ENCODE peak calls at places on chromosomes 6 and 20, in nine cellular contexts. B, W, U, F, G, Y, C, D and M are unnamed samples.

GRCh38 chr6:83071707-83072106 is 4.2 kb downstream of the DOP1A start:
- DNase-seq in B (no peak), W (no peak), U (no peak), F (no peak), G (no peak), Y (no peak), C (no peak), D (no peak), M (no peak)

GRCh38 chr6:170011233-170012142 is 260.1 kb downstream of the ERMARD start:
- DNase-seq in B (no peak), W (peak; percentile 63), U (peak; percentile 44), F (no peak), G (peak; percentile 81), Y (no peak), C (no peak), D (no peak), M (no peak)

GRCh38 chr20:49750611-49751396 is 37.1 kb upstream of the B4GALT5 start:
- DNase-seq in B (no peak), W (no peak), U (no peak), F (no peak), G (no peak), Y (peak; percentile 96), C (peak; percentile 23), D (peak; percentile 53), M (no peak)

GRCh38 chr6:137493218-137494038 is 766 bp downstream of the OLIG3 start:
- DNase-seq in B (no peak), W (no peak), U (no peak), F (no peak), G (no peak), Y (no peak), C (peak; percentile 36), D (no peak), M (no peak)

GRCh38 chr20:19692685-19693119 is 65.4 kb upstream of the RIN2 start:
- DNase-seq in B (peak; percentile 56), W (peak; percentile 31), U (peak; percentile 74), F (peak; percentile 25), G (peak; percentile 63), Y (peak; percentile 58), C (peak; percentile 60), D (peak; percentile 56), M (peak; percentile 62)

GRCh38 chr6:110814488-110815259 is 595 bp downstream of the CDK19 start:
- DNase-seq in B (peak; percentile 40), W (peak; percentile 31), U (peak; percentile 68), F (peak; percentile 23), G (peak; percentile 61), Y (peak; percentile 43), C (peak; percentile 61), D (peak; percentile 73), M (no peak)

GRCh38 chr20:36273414-36274247 is 32.5 kb upstream of the DLGAP4 start:
- DNase-seq in B (no peak), W (no peak), U (no peak), F (no peak), G (no peak), Y (peak; percentile 23), C (no peak), D (peak; percentile 51), M (no peak)

GRCh38 chr6:119308048-119308570 is 41.5 kb downstream of the MAN1A1 start:
- DNase-seq in B (no peak), W (no peak), U (no peak), F (peak; percentile 69), G (no peak), Y (no peak), C (no peak), D (no peak), M (no peak)

DNA sequence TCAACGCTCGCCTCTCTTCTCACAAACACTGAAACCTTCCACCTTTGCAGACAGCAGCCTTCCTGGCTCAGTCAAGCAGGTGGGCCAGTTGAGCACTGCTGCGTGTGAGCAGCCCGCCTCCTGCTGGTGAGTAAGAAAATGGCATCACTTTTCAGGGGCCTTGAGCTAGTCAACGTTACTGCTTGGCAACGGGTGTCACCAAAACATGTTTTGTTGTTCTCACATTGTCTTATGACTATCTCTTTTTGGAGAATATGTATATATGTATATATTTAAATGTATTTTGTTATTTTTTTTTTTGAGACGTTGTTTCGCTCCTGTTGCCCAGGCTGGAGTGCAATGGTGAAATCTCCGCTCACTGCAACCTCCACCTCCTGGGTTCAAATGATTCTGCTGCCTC is 97.0 kb upstream of the AGPAT4 start:
- DNase-seq in B (peak; percentile 47), W (peak; percentile 43), U (peak; percentile 82), F (peak; percentile 52), G (no peak), Y (peak; percentile 61), C (peak; percentile 40), D (peak; percentile 79), M (peak; percentile 35)
- TF ChIP-seq CTCF in B (peak; percentile 96), W (peak; percentile 87), U (peak; percentile 93), F (peak; percentile 98), G (peak; percentile 88), Y (peak; percentile 62), C (peak; percentile 67), D (peak; percentile 90), M (peak; percentile 13)

GRCh38 chr6:23329091-23329490 is 759.7 kb downstream of the HDGFL1 start:
- DNase-seq in B (no peak), W (no peak), U (no peak), F (no peak), G (no peak), Y (no peak), C (no peak), D (no peak), M (no peak)

GRCh38 chr6:23334360-23334759 is 765.0 kb downstream of the HDGFL1 start:
- DNase-seq in B (no peak), W (no peak), U (no peak), F (no peak), G (no peak), Y (no peak), C (no peak), D (no peak), M (no peak)

GRCh38 chr6:23325065-23325464 is 755.7 kb downstream of the HDGFL1 start:
- DNase-seq in B (no peak), W (no peak), U (no peak), F (no peak), G (no peak), Y (no peak), C (no peak), D (no peak), M (no peak)

GRCh38 chr6:23335894-23336293 is 766.5 kb downstream of the HDGFL1 start:
- DNase-seq in B (no peak), W (no peak), U (no peak), F (no peak), G (no peak), Y (no peak), C (no peak), D (no peak), M (no peak)

DNA sequence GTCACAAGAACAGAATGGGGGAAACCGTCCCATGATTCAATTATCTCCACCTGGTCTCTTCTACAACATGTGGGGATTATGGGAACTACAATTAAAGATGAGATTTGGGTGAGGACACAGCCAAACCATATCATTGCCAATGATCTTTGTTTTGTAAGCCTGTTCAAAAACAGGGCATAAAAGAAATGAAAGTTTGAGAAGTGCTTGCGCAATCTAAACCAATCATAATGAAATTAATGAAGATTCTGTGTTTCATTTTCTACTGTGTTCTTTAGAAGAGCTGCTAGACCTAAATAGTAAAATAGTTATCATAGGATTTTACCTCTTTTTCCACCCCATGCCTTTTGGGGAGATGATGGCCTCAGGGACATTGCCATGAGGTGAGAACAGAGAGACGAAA is 761.3 kb downstream of the HDGFL1 start:
- DNase-seq in B (no peak), W (no peak), U (no peak), F (no peak), G (no peak), Y (no peak), C (no peak), D (no peak), M (no peak)
- TF ChIP-seq CTCF in B (no peak), W (no peak), U (no peak), F (no peak), G (no peak), Y (no peak), C (no peak), D (no peak), M (no peak)

GRCh38 chr6:148572676-148573335 is 174.0 kb upstream of the UST start:
- DNase-seq in B (no peak), W (no peak), U (no peak), F (no peak), G (no peak), Y (no peak), C (no peak), D (no peak), M (no peak)

GRCh38 chr6:148570456-148570855 is 176.4 kb upstream of the UST start:
- DNase-seq in B (no peak), W (no peak), U (no peak), F (no peak), G (no peak), Y (no peak), C (no peak), D (no peak), M (no peak)

GRCh38 chr6:148578489-148578814 is 168.4 kb upstream of the UST start:
- DNase-seq in B (no peak), W (no peak), U (no peak), F (no peak), G (no peak), Y (no peak), C (no peak), D (no peak), M (no peak)

GRCh38 chr6:148577687-148578488 is 168.9 kb upstream of the UST start:
- DNase-seq in B (peak; percentile 51), W (peak; percentile 80), U (peak; percentile 85), F (peak; percentile 61), G (peak; percentile 73), Y (peak; percentile 9), C (peak; percentile 78), D (peak; percentile 75), M (no peak)

DNA sequence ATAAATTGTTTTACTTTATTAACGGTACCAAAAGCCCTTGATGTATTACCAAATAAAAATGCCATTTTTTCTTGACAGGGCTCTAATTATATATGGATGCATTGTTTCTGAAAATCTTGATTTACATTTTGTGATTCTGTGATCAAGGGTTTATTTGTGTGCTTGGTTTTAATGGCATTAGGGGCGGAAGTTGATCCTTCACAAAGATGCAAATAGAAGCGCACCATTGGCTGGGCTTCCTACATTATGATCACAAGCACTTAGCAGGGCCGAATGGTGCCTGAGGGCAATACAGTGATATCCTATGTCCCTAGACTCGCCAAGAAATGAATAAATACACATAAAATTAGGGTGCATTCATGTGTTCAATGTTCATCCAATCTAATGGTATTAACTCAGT is 172.9 kb upstream of the UST start:
- DNase-seq in B (no peak), W (no peak), U (no peak), F (no peak), G (no peak), Y (no peak), C (no peak), D (no peak), M (no peak)
- TF ChIP-seq CTCF in B (no peak), W (no peak), U (no peak), F (no peak), G (no peak), Y (no peak), C (no peak), D (no peak), M (no peak)

GRCh38 chr6:33839399-33840063 is 35.7 kb upstream of the MLN start:
- DNase-seq in B (no peak), W (no peak), U (no peak), F (no peak), G (no peak), Y (no peak), C (no peak), D (no peak), M (no peak)

GRCh38 chr6:33837070-33837469 is 33.3 kb upstream of the MLN start:
- DNase-seq in B (no peak), W (no peak), U (no peak), F (no peak), G (no peak), Y (no peak), C (no peak), D (no peak), M (no peak)

GRCh38 chr6:33840064-33840926 is 36.5 kb upstream of the MLN start:
- DNase-seq in B (no peak), W (peak; percentile 81), U (no peak), F (peak; percentile 94), G (no peak), Y (peak; percentile 53), C (peak; percentile 24), D (peak; percentile 71), M (no peak)

GRCh38 chr6:33838979-33839378 is 35.2 kb upstream of the MLN start:
- DNase-seq in B (no peak), W (no peak), U (no peak), F (no peak), G (no peak), Y (no peak), C (no peak), D (no peak), M (no peak)

DNA sequence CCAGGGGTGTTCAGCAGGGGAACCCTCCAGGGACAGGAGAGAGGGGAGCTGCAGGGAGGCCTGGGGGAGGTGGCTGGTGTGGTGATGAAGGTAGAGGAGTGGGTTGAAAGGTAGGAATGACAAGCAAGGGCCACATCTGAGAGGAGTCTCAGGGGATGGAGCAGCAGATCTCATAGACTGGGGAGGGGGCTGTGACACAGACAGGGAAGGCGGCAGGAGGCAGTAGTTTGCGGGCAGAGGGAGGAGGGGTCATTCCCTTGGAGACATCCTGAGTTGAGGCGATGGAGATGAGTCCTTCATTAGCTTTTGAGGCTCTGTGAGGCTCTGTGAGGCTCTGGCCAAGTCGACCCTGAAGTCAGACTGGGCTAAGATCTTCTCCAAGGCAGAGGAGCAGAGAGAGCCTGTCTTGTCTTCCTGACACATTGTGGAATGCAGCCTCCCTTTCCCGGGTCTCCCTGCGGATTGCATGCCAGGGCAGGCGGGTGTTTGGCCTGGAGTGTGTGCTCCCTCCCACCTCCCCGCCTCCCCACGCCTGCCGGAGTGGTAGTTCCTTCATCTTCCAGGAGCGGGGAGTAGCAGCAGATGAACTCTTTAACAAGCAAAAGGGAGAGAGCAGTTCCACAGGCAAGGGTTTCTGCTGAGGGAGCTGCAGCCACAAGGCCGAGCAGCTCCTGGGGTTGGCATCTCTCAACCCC is 34.3 kb upstream of the MLN start:
- DNase-seq in B (no peak), W (no peak), U (no peak), F (peak; percentile 35), G (no peak), Y (no peak), C (no peak), D (no peak), M (no peak)
- TF ChIP-seq CTCF in B (no peak), W (no peak), U (no peak), F (no peak), G (no peak), Y (no peak), C (no peak), D (no peak), M (no peak)